ENCODE peak calls at places on chromosomes 5 and 9, in five cellular contexts. A is cardiac fibroblast, G is choroid plexus epithelial cell, S is H9, H is IMR-90. R is an unnamed sample.

GRCh38 chr9:96391021-96391765 is 7.7 kb upstream of the SLC35D2 start:
- DNase-seq in A (no peak), G (peak), S (no peak), H (peak), R (no peak)

GRCh38 chr9:127698985-127699670 is 7.7 kb upstream of the CFAP157 start:
- DNase-seq in A (peak), G (peak), S (peak), H (peak), R (peak)

GRCh38 chr9:123678878-123679329 is 251.0 kb downstream of the DENND1A start:
- DNase-seq in A (peak), G (peak), S (no peak), H (peak), R (no peak)

GRCh38 chr5:111643499-111643898 is 113.5 kb downstream of the NREP start:
- DNase-seq in A (no peak), G (no peak), S (no peak), H (no peak), R (no peak)

GRCh38 chr5:174935854-174936474 is 211.6 kb downstream of the MSX2 start:
- DNase-seq in A (peak), G (peak), S (peak), H (peak), R (peak)

GRCh38 chr5:80853413-80853812 is 106.8 kb upstream of the RASGRF2 start:
- DNase-seq in A (no peak), G (no peak), S (no peak), H (no peak), R (no peak)

GRCh38 chr5:43648499-43649124 is 45.6 kb downstream of the NNT start:
- DNase-seq in A (no peak), G (peak), S (no peak), H (peak), R (no peak)

GRCh38 chr9:77648458-77649108 is 461 bp upstream of the GNA14 start:
- DNase-seq in A (peak), G (peak), S (peak), H (no peak), R (no peak)

GRCh38 chr9:21708846-21709245 is 93.6 kb upstream of the MTAP start:
- DNase-seq in A (no peak), G (peak), S (no peak), H (no peak), R (no peak)

GRCh38 chr5:68070641-68071191 is 144.8 kb upstream of the PIK3R1 start:
- DNase-seq in A (no peak), G (no peak), S (no peak), H (no peak), R (no peak)

GRCh38 chr5:156094001-156094400 is 233.0 kb upstream of the SGCD start:
- DNase-seq in A (no peak), G (no peak), S (peak), H (peak), R (peak)

GRCh38 chr9:2459756-2460155 is 161.8 kb upstream of the VLDLR start:
- DNase-seq in A (no peak), G (no peak), S (no peak), H (no peak), R (no peak)

GRCh38 chr5:96709152-96709821 is 47.1 kb downstream of the CAST start:
- DNase-seq in A (peak), G (peak), S (no peak), H (peak), R (no peak)

GRCh38 chr5:100667021-100667671 is 132.0 kb downstream of the FAM174A start:
- DNase-seq in A (peak), G (peak), S (no peak), H (peak), R (no peak)

GRCh38 chr9:1722404-1722803 is 292.7 kb upstream of the SMARCA2 start:
- DNase-seq in A (no peak), G (no peak), S (peak), H (no peak), R (no peak)

GRCh38 chr9:111798786-111799185 is 4.0 kb upstream of the SHOC1 start:
- DNase-seq in A (peak), G (peak), S (no peak), H (peak), R (no peak)

GRCh38 chr5:126053630-126054029 is 369.6 kb upstream of the GRAMD2B start:
- DNase-seq in A (no peak), G (no peak), S (no peak), H (no peak), R (no peak)

GRCh38 chr9:96883922-96884321 is 29.6 kb upstream of the ZNF782 start:
- DNase-seq in A (peak), G (no peak), S (no peak), H (no peak), R (no peak)

GRCh38 chr5:130198927-130199326 is 294.7 kb downstream of the CHSY3 start:
- DNase-seq in A (peak), G (peak), S (peak), H (no peak), R (no peak)

GRCh38 chr5:97501286-97501964 is 318.4 kb upstream of the RIOK2 start:
- DNase-seq in A (no peak), G (no peak), S (no peak), H (peak), R (no peak)

GRCh38 chr5:154371687-154372086 is 74.1 kb upstream of the SAP30L start:
- DNase-seq in A (peak), G (peak), S (no peak), H (peak), R (no peak)

GRCh38 chr5:139709587-139710369 is 61.6 kb downstream of the CXXC5 start:
- DNase-seq in A (no peak), G (peak), S (peak), H (no peak), R (peak)

GRCh38 chr5:136799806-136800372 is 434.5 kb upstream of the TRPC7 start:
- DNase-seq in A (no peak), G (no peak), S (peak), H (no peak), R (no peak)

GRCh38 chr5:37190592-37190991 is 58.6 kb downstream of the CPLANE1 start:
- DNase-seq in A (no peak), G (no peak), S (no peak), H (no peak), R (no peak)

GRCh38 chr5:72392326-72392733 is 72.2 kb downstream of the PTCD2 start:
- DNase-seq in A (peak), G (peak), S (no peak), H (peak), R (no peak)

GRCh38 chr9:70614786-70615565 is 200.5 kb upstream of the KLF9 start:
- DNase-seq in A (no peak), G (no peak), S (no peak), H (no peak), R (no peak)

GRCh38 chr9:122374885-122375420 is 4.1 kb downstream of the PTGS1 start:
- DNase-seq in A (peak), G (peak), S (peak), H (peak), R (peak)

GRCh38 chr9:15306068-15306756 is 804 bp downstream of the TTC39B start:
- DNase-seq in A (peak), G (peak), S (peak), H (peak), R (peak)

GRCh38 chr5:148186248-148187003 is 16.4 kb upstream of the SPINK6 start:
- DNase-seq in A (peak), G (peak), S (no peak), H (peak), R (no peak)

GRCh38 chr5:102582706-102583105 is 83.9 kb upstream of the SLCO6A1 start:
- DNase-seq in A (no peak), G (peak), S (no peak), H (no peak), R (no peak)

DNA sequence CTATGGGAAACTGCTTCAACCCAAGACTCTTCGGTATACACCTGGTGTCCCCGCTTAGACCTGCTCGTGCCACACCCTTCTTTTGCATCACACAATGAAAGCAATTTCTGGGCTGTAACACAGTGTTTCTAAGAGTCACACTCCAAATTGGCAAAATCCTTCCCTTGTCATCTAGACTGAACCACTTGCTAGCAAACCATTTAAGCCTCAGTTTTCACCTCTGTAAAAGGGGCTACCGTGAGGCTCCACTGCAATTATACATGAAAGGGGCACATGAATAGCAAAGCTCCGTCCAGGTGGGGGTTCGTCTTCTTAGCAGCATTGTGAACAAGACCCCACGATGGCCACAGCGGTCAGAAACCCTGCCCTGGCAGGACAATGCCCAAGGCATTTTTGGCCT is 166.8 kb downstream of the PAX5 start:
- DNase-seq in A (no peak), G (no peak), S (no peak), H (no peak), R (no peak)
- TF ChIP-seq CTCF in A (no peak), G (no peak), S (no peak), H (no peak), R (no peak)

GRCh38 chr5:141475625-141476131 is at the start of gene PCDHGC3:
- DNase-seq in A (peak), G (peak), S (peak), H (peak), R (peak)
- TF ChIP-seq CTCF in A (peak), G (peak), S (peak), H (peak), R (no peak)

DNA sequence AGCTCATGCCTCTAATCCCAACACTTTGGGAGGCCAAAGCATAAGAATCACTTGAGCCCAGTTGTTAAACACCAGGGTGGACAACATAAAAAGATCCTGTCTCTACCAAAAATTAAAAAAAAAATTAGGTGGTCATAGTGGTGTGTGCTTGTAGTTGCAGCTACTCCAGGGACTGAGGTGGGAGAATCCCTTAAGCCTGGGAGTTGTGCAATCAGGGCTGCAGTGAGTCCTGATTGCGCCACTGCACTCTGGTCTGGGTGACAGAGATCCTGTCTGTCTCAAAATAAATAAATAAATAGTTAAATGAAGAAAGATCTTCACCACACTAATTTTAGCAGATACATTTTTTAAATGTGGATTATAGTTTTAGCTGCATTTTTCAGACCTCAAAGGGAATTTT is 433.2 kb downstream of the MAT2B start:
- DNase-seq in A (peak), G (peak), S (no peak), H (peak), R (no peak)
- TF ChIP-seq CTCF in A (no peak), G (no peak), S (no peak), H (no peak), R (no peak)

GRCh38 chr5:114361724-114362196 is at the start of gene KCNN2:
- DNase-seq in A (peak), G (peak), S (peak), H (peak), R (peak)

GRCh38 chr5:114362977-114363721 is 1.3 kb downstream of the KCNN2 start:
- DNase-seq in A (no peak), G (no peak), S (peak), H (peak), R (peak)

GRCh38 chr5:114360816-114361723 is 800 bp upstream of the KCNN2 start:
- DNase-seq in A (no peak), G (no peak), S (peak), H (peak), R (peak)

GRCh38 chr5:114362197-114362976 is 517 bp downstream of the KCNN2 start:
- DNase-seq in A (peak), G (no peak), S (no peak), H (peak), R (peak)

DNA sequence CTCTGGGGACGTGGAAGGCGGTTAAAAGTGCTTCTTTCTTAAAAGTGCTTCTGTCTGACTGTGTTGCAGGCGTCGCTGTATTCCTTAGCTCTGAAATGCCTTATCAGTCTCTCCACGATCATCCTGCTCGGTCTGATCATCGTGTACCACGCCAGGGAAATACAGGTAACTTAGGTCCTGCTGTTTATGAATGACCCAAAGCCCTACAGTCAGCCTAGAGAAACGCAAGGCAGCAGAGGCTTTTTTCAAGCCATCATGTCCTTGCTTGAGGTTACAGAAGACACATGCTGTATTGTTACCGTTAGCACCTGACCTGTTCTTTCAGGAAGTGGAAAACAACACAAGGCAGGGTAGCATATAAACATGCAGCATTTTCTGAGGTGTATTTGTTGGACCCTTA is 2.0 kb downstream of the KCNN2 start:
- DNase-seq in A (no peak), G (no peak), S (peak), H (no peak), R (no peak)
- TF ChIP-seq CTCF in A (no peak), G (no peak), S (peak), H (no peak), R (no peak)

DNA sequence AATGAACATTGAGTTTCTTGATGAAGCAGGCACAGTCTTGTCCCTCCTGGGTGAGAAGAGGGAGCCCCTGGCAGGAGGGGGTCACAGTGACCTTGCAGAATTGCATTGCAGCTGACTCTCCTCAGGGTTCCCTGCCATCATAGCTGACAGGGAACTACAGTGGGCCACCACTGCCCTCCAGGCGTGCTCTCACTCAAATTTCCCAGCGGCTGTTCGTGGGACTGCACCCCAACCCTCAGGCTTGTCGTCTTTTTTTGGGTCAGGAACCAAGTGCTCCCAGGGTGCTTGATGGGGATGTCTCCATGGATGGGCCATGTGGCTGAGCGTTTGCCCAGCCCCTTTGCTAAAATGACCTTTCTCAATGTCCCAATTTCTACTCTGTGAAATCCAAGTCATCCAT is 215.8 kb downstream of the MELK start:
- DNase-seq in A (no peak), G (peak), S (peak), H (no peak), R (peak)
- TF ChIP-seq CTCF in A (peak), G (peak), S (peak), H (peak), R (peak)

GRCh38 chr9:75188756-75189155 is 100.4 kb downstream of the OSTF1 start:
- DNase-seq in A (no peak), G (no peak), S (no peak), H (no peak), R (no peak)

GRCh38 chr9:75186767-75187380 is 98.6 kb downstream of the OSTF1 start:
- DNase-seq in A (peak), G (peak), S (no peak), H (peak), R (no peak)

GRCh38 chr9:75185585-75186170 is 97.4 kb downstream of the OSTF1 start:
- DNase-seq in A (peak), G (peak), S (peak), H (no peak), R (peak)

DNA sequence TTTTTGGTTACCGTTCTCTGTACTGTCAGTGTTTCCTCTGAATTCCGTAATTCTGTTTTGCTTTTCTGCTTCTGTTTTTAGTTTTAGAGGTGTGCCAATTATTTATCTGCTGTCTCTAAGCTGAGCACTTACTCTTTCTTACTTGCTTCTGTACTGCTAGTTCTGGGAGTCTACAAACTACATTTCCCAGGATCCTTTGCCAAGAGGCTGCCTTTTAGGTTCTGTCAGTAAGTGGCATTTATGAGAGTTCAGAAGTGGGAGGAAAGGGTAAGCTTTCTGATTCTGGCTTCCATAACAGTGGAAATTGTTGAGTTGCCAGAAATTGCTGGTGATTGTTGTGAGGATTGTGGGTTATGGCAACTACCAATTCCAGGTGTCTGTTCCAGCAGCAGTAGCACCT is 102.4 kb downstream of the OSTF1 start:
- DNase-seq in A (peak), G (peak), S (no peak), H (no peak), R (no peak)
- TF ChIP-seq CTCF in A (no peak), G (no peak), S (no peak), H (no peak), R (no peak)

GRCh38 chr5:124524552-124525232 is 221.7 kb downstream of the ZNF608 start:
- DNase-seq in A (no peak), G (no peak), S (no peak), H (no peak), R (no peak)
- TF ChIP-seq CTCF in A (no peak), G (peak), S (no peak), H (no peak), R (no peak)

DNA sequence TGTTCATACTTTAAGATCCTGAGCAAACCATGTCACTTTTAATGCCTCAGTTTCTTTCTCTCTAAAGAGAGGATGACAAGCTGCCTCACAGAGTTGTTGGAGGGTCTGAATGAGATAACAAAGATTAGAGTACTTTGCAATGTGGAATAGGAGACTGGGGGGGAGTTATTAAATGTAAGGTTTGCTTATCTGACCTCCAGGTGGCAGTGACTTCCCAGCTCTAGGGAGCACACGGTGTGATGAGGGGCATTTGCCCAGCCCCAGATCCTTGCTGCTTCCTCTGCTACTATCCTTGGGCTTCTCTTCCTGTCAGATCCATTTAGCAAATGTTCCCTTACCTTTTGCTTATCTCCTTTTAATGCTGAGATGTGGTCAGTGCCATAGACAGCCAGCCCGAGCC is 30.7 kb downstream of the ENHO start:
- DNase-seq in A (no peak), G (no peak), S (no peak), H (no peak), R (no peak)
- TF ChIP-seq CTCF in A (no peak), G (no peak), S (peak), H (no peak), R (no peak)

R was measured in nephron progenitor cell.